ENCODE peak calls at places on chromosomes 3 and 15, in six cellular contexts. R is IMR-90, G is H1, J is mesenchymal stem cell, P is H9, U is trophoblast cell. A is an unnamed sample.

GRCh38 chr15:97978408-97979130 is 18.1 kb downstream of the ARRDC4 start:
- DNase-seq in R (no peak), G (no peak), J (peak; percentile 5), P (no peak), U (peak; percentile 60), A (no peak)

GRCh38 chr3:101195951-101196713 is 124.2 kb downstream of the IMPG2 start:
- DNase-seq in R (peak; percentile 72), G (no peak), J (peak; percentile 68), P (no peak), U (peak; percentile 66), A (peak; percentile 40)

GRCh38 chr3:136018876-136019275 is 53.3 kb downstream of the PPP2R3A start:
- DNase-seq in R (peak; percentile 54), G (no peak), J (no peak), P (no peak), U (no peak), A (no peak)

GRCh38 chr3:33426068-33426467 is 14.1 kb downstream of the UBP1 start:
- DNase-seq in R (no peak), G (no peak), J (no peak), P (peak; percentile 53), U (no peak), A (no peak)

GRCh38 chr15:31598620-31599019 is 272.0 kb downstream of the KLF13 start:
- DNase-seq in R (peak; percentile 36), G (peak; percentile 67), J (no peak), P (peak; percentile 91), U (no peak), A (no peak)

GRCh38 chr3:100083209-100083608 is 31.1 kb downstream of the FILIP1L start:
- DNase-seq in R (no peak), G (no peak), J (no peak), P (no peak), U (no peak), A (no peak)

GRCh38 chr3:193974591-193974990 is 161.4 kb upstream of the HES1 start:
- DNase-seq in R (peak; percentile 40), G (no peak), J (peak; percentile 41), P (no peak), U (no peak), A (peak; percentile 12)

GRCh38 chr15:59322056-59322755 is 50.5 kb downstream of the MYO1E start:
- DNase-seq in R (no peak), G (no peak), J (no peak), P (no peak), U (no peak), A (no peak)

GRCh38 chr15:50774450-50774849 is 8.9 kb upstream of the SPPL2A start:
- DNase-seq in R (peak; percentile 58), G (no peak), J (peak; percentile 28), P (no peak), U (peak; percentile 32), A (no peak)

GRCh38 chr3:52350436-52350835 is 34.3 kb downstream of the DNAH1 start:
- DNase-seq in R (no peak), G (no peak), J (no peak), P (no peak), U (no peak), A (no peak)

GRCh38 chr3:105899528-105899927 is 30.7 kb upstream of the CBLB start:
- DNase-seq in R (peak; percentile 79), G (no peak), J (peak; percentile 68), P (no peak), U (peak; percentile 89), A (no peak)

GRCh38 chr3:54527953-54528352 is 399.9 kb downstream of the LRTM1 start:
- DNase-seq in R (no peak), G (no peak), J (no peak), P (no peak), U (no peak), A (no peak)

GRCh38 chr15:70613259-70613658 is 150.1 kb downstream of the UACA start:
- DNase-seq in R (no peak), G (no peak), J (no peak), P (no peak), U (no peak), A (no peak)

GRCh38 chr15:89494006-89494405 is 2.4 kb downstream of the RHCG start:
- DNase-seq in R (no peak), G (no peak), J (no peak), P (no peak), U (no peak), A (no peak)

GRCh38 chr15:79378394-79379158 is 53.6 kb upstream of the MINAR1 start:
- DNase-seq in R (peak; percentile 17), G (no peak), J (no peak), P (no peak), U (no peak), A (no peak)

GRCh38 chr3:116140100-116140689 is 305.1 kb downstream of the LSAMP start:
- DNase-seq in R (peak; percentile 47), G (no peak), J (peak; percentile 52), P (no peak), U (peak; percentile 55), A (no peak)

GRCh38 chr3:187319699-187320302 is 28.3 kb upstream of the MASP1 start:
- DNase-seq in R (peak; percentile 70), G (peak; percentile 94), J (peak; percentile 69), P (peak; percentile 85), U (peak; percentile 88), A (peak; percentile 75)
- H3K9ac ChIP-seq in R (no peak overlapping the region), G (no peak overlapping the region), J (peak overlapping the region; percentile 88), P (no peak overlapping the region), U (no peak overlapping the region), A (no peak overlapping the region)

GRCh38 chr15:40439461-40440299 is 1.1 kb upstream of the BAHD1 start:
- DNase-seq in R (peak; percentile 26), G (peak; percentile 75), J (peak; percentile 65), P (peak; percentile 87), U (peak; percentile 85), A (no peak)
- H2AFZ ChIP-seq in R (peak overlapping the region; percentile 87), G (no peak overlapping the region), J (peak overlapping the region; percentile 43), P (no peak overlapping the region), U (peak overlapping the region; percentile 70), A (peak overlapping the region; percentile 85)

DNA sequence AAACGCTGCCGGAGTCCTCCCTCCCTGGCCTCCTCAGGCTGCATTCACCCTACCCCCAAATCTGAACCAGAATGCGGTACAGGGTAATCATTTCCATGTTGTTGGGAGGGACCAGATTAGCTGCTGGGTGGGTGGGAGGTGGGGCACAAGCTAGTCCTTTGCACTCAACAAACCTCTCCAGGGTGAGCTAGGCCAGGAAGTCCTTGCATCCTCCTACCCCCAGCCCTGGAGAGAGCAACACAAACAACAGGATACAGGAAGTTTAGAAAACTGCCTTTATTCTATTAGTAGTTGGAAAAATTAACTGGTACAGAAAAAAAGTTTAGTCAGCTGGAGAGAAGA is 702 bp upstream of the GPX1 start:
- DNase-seq in R (no peak), G (no peak), J (no peak), P (no peak), U (no peak), A (no peak)
- H4K8ac ChIP-seq in R (peak overlapping the region; percentile 99), G (peak overlapping the region; percentile 96), J (peak overlapping the region; percentile 87), P (no peak overlapping the region), U (peak overlapping the region; percentile 96), A (no peak overlapping the region)

GRCh38 chr3:72097053-72097452 is 312.1 kb upstream of the PROK2 start:
- DNase-seq in R (no peak), G (no peak), J (no peak), P (no peak), U (no peak), A (no peak)
- H3K9ac ChIP-seq in R (no peak overlapping the region), G (no peak overlapping the region), J (no peak overlapping the region), P (no peak overlapping the region), U (no peak overlapping the region), A (no peak overlapping the region)

A was measured in neuronal stem cell.